ENCODE peak calls at places on chromosomes 12 and 14, in nine cellular contexts. M, Y, G, C, A, S, X, L and J are unnamed samples.
A peak's percentile ranks its signal among the peaks of the same experiment; 100 is the strongest.

GRCh38 chr12:124939428-124940142 is 25.1 kb upstream of the UBC start:
- DNase-seq in X (peak; percentile 85), G (peak; percentile 87), M (peak; percentile 90), A (peak; percentile 90), C (peak; percentile 85), Y (peak; percentile 93), L (peak; percentile 98), S (peak; percentile 87), J (peak; percentile 93)

GRCh38 chr14:95300697-95301526 is 18.8 kb downstream of the CLMN start:
- DNase-seq in S (no peak), C (no peak), M (no peak), X (no peak), Y (no peak), A (no peak), L (no peak), G (no peak), J (no peak)

GRCh38 chr12:3698218-3698974 is 54.5 kb downstream of the CRACR2A start:
- DNase-seq in M (no peak), L (peak; percentile 80), A (no peak), Y (peak; percentile 48), X (no peak), C (no peak), S (no peak), G (peak; percentile 42), J (peak; percentile 58)

GRCh38 chr12:114508529-114509129 is 102.7 kb upstream of the TBX5 start:
- DNase-seq in L (peak; percentile 75), S (peak; percentile 42), A (no peak), X (peak; percentile 22), M (peak; percentile 75), Y (peak; percentile 88), C (peak; percentile 84), G (peak; percentile 90), J (peak; percentile 73)

GRCh38 chr12:104526751-104527150 is 70.0 kb downstream of the CHST11 start:
- DNase-seq in X (no peak), A (no peak), Y (peak; percentile 22), S (no peak), L (no peak), M (no peak), C (no peak), G (no peak), J (no peak)

GRCh38 chr12:113162102-113163029 is 12.8 kb downstream of the CFAP73 start:
- DNase-seq in M (no peak), C (no peak), A (no peak), S (no peak), X (no peak), Y (peak; percentile 70), L (peak; percentile 49), G (peak; percentile 25), J (peak; percentile 37)

GRCh38 chr14:75499084-75499875 is 23.0 kb upstream of the BATF start:
- DNase-seq in M (no peak), C (no peak), A (no peak), S (no peak), Y (no peak), G (no peak), L (no peak), X (no peak), J (no peak)

GRCh38 chr14:22466520-22466919 is 122.5 kb downstream of the DAD1 start:
- DNase-seq in M (no peak), G (no peak), A (no peak), X (no peak), C (no peak), S (no peak), L (peak; percentile 86), Y (peak; percentile 20), J (peak; percentile 10)

GRCh38 chr12:9906888-9907287 is 25.3 kb downstream of the CLEC2A start:
- DNase-seq in M (no peak), C (no peak), A (no peak), Y (no peak), S (no peak), L (no peak), X (no peak), G (no peak), J (no peak)

GRCh38 chr12:26461799-26462198 is 266.4 kb downstream of the SSPN start:
- DNase-seq in C (no peak), X (no peak), M (no peak), S (no peak), A (no peak), L (no peak), Y (no peak), G (no peak), J (no peak)

GRCh38 chr14:105940534-105941225 is 414.3 kb downstream of the TMEM121 start:
- DNase-seq in G (no peak), M (no peak), C (no peak), X (no peak), L (no peak), S (no peak), Y (no peak), A (no peak), J (no peak)

GRCh38 chr12:104969328-104969727 is 11.2 kb upstream of the SLC41A2 start:
- DNase-seq in G (no peak), C (no peak), X (no peak), A (no peak), Y (no peak), M (no peak), S (no peak), L (no peak), J (no peak)

GRCh38 chr14:79809849-79810612 is 401.3 kb downstream of the DIO2 start:
- DNase-seq in S (no peak), C (no peak), X (no peak), G (peak; percentile 41), L (peak; percentile 64), A (no peak), Y (peak; percentile 52), M (no peak), J (peak; percentile 34)

GRCh38 chr12:13073191-13073590 is 29.0 kb downstream of the FAM234B start:
- DNase-seq in X (no peak), Y (no peak), L (no peak), C (no peak), G (no peak), M (no peak), A (no peak), S (no peak), J (no peak)

GRCh38 chr14:55604900-55605418 is 25.0 kb downstream of the KTN1 start:
- DNase-seq in C (no peak), L (no peak), G (no peak), A (no peak), S (no peak), X (no peak), Y (no peak), M (no peak), J (no peak)

GRCh38 chr12:534216-534615 is 74.5 kb downstream of the B4GALNT3 start:
- DNase-seq in C (no peak), Y (no peak), L (no peak), A (no peak), G (no peak), X (no peak), S (no peak), M (no peak), J (no peak)

GRCh38 chr12:120649442-120650248 is 9.2 kb downstream of the CABP1 start:
- DNase-seq in L (no peak), G (no peak), Y (peak; percentile 68), S (no peak), C (no peak), M (no peak), X (peak; percentile 51), A (no peak), J (no peak)

GRCh38 chr14:21264025-21264801 is 5.0 kb downstream of the HNRNPC start:
- DNase-seq in Y (no peak), C (no peak), M (no peak), X (no peak), G (no peak), A (no peak), S (no peak), L (peak; percentile 77), J (peak; percentile 72)

GRCh38 chr12:22276313-22276712 is 58.2 kb downstream of the ST8SIA1 start:
- DNase-seq in M (no peak), C (no peak), A (no peak), G (no peak), L (no peak), X (no peak), S (peak; percentile 15), Y (no peak), J (no peak)

GRCh38 chr12:58369576-58369975 is 428.2 kb downstream of the ATP23 start:
- DNase-seq in M (no peak), L (no peak), X (no peak), Y (no peak), A (no peak), S (no peak), C (no peak), G (no peak), J (no peak)

GRCh38 chr12:15853877-15854276 is 28.3 kb upstream of the STRAP start:
- DNase-seq in A (no peak), C (no peak), S (no peak), L (no peak), M (no peak), Y (no peak), X (no peak), G (no peak), J (no peak)

GRCh38 chr12:30822385-30823139 is 67.8 kb upstream of the CAPRIN2 start:
- DNase-seq in S (peak; percentile 51), M (peak; percentile 41), A (peak; percentile 88), Y (peak; percentile 72), L (no peak), C (peak; percentile 33), G (peak; percentile 70), X (peak; percentile 80), J (peak; percentile 39)

GRCh38 chr12:29024117-29024516 is 125.0 kb upstream of the FAR2 start:
- DNase-seq in L (peak; percentile 61), A (no peak), Y (no peak), G (no peak), C (no peak), X (no peak), M (no peak), S (no peak), J (no peak)
- TF ChIP-seq CTCF in L (peak; percentile 96), A (no peak), Y (peak; percentile 35), G (no peak), C (no peak), X (no peak), M (peak; percentile 55), S (no peak), J (peak; percentile 24)

GRCh38 chr12:38139456-38139855 is 177.1 kb upstream of the ALG10B start:
- DNase-seq in M (no peak), S (no peak), A (no peak), G (no peak), C (no peak), L (no peak), X (no peak), Y (no peak), J (no peak)
- TF ChIP-seq CTCF in M (no peak), S (no peak), A (no peak), G (no peak), C (no peak), L (no peak), X (no peak), Y (no peak), J (no peak)

DNA sequence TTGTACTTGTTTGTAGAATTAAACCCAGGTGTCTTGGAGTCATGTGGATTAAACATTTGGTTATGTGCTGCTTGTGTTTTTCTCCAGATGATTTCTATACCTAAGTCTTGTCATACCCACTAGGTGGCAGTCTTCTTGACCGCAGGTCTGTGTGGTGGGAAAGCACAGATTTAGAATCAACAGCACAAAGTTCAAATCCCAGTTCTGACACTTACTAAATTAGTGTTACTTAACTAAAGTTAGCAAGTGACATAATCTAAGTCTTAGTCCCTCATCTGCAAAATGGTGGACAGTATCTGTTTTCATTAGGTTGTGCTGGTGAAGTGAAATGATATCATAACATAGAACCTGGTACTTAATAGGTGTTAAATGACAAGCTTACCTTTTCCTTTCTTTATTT is 151.0 kb upstream of the ARHGAP5 start:
- DNase-seq in X (no peak), S (no peak), A (no peak), G (no peak), M (no peak), Y (peak; percentile 70), C (no peak), L (peak; percentile 64), J (peak; percentile 49)
- TF ChIP-seq CTCF in X (peak; percentile 47), S (peak; percentile 50), A (peak; percentile 55), G (peak; percentile 50), M (peak; percentile 73), Y (peak; percentile 76), C (peak; percentile 27), L (peak; percentile 89), J (peak; percentile 39)

GRCh38 chr12:123744836-123745235 is 17.3 kb upstream of the DNAH10 start:
- DNase-seq in M (no peak), X (no peak), Y (peak; percentile 16), A (no peak), G (peak; percentile 77), C (no peak), S (no peak), L (peak; percentile 34), J (peak; percentile 6)
- TF ChIP-seq CTCF in M (no peak), X (peak; percentile 13), Y (no peak), A (no peak), G (no peak), C (no peak), S (no peak), L (peak; percentile 64), J (no peak)